ENCODE peak calls at places on chromosomes 16 and 17, in ten cellular contexts. J, Z, O, S, N, E, R, V, C and F are unnamed samples.

GRCh38 chr17:19415806-19416775 is 5.1 kb downstream of the RNF112 start:
- DNase-seq in J (no peak), Z (no peak), O (no peak), S (no peak), N (no peak), E (no peak), R (no peak), V (no peak), C (no peak), F (no peak)

GRCh38 chr17:5592382-5592781 is 8.1 kb upstream of the NLRP1 start:
- DNase-seq in J (peak; percentile 61), Z (no peak), O (no peak), S (peak; percentile 52), N (no peak), E (peak; percentile 84), R (peak; percentile 56), V (no peak), C (no peak), F (peak; percentile 53)

GRCh38 chr17:40551091-40551873 is 14.0 kb downstream of the CCR7 start:
- DNase-seq in J (peak; percentile 78), Z (peak; percentile 62), O (peak; percentile 43), S (peak; percentile 39), N (peak; percentile 69), E (no peak), R (peak; percentile 100), V (peak; percentile 67), C (peak; percentile 45), F (no peak)

GRCh38 chr17:61442878-61443474 is 9.2 kb upstream of the TBX4 start:
- DNase-seq in J (no peak), Z (no peak), O (no peak), S (no peak), N (no peak), E (no peak), R (no peak), V (no peak), C (no peak), F (no peak)

GRCh38 chr16:88915639-88916327 is 49.3 kb upstream of the PABPN1L start:
- DNase-seq in J (no peak), Z (no peak), O (no peak), S (no peak), N (no peak), E (no peak), R (no peak), V (no peak), C (no peak), F (no peak)

GRCh38 chr17:77834170-77835115 is 124.1 kb upstream of the TNRC6C start:
- DNase-seq in J (peak; percentile 18), Z (peak; percentile 67), O (peak; percentile 66), S (peak; percentile 91), N (peak; percentile 82), E (no peak), R (peak; percentile 86), V (peak; percentile 55), C (no peak), F (peak; percentile 59)

GRCh38 chr16:78735337-78735736 is 635.9 kb downstream of the WWOX start:
- DNase-seq in J (peak; percentile 59), Z (no peak), O (no peak), S (no peak), N (no peak), E (no peak), R (no peak), V (no peak), C (no peak), F (no peak)

GRCh38 chr16:10405386-10405939 is 19.6 kb downstream of the ATF7IP2 start:
- DNase-seq in J (no peak), Z (peak; percentile 60), O (no peak), S (no peak), N (no peak), E (no peak), R (no peak), V (no peak), C (no peak), F (no peak)

GRCh38 chr16:35692824-35693223 is 2233.4 kb downstream of the TP53TG3F start:
- DNase-seq in J (no peak), Z (no peak), O (no peak), S (no peak), N (no peak), E (no peak), R (no peak), V (no peak), C (no peak), F (no peak)

GRCh38 chr17:16129441-16129840 is 85.9 kb downstream of the NCOR1 start:
- DNase-seq in J (no peak), Z (no peak), O (no peak), S (no peak), N (no peak), E (no peak), R (no peak), V (no peak), C (no peak), F (no peak)

GRCh38 chr16:60491258-60491657 is 1545.0 kb downstream of the CDH8 start:
- DNase-seq in J (no peak), Z (no peak), O (no peak), S (no peak), N (no peak), E (no peak), R (no peak), V (no peak), C (no peak), F (no peak)

GRCh38 chr16:2845116-2845515 is 12.9 kb downstream of the PRSS22 start:
- DNase-seq in J (no peak), Z (no peak), O (no peak), S (no peak), N (no peak), E (no peak), R (no peak), V (no peak), C (no peak), F (no peak)

GRCh38 chr16:86519649-86520316 is 9.5 kb downstream of the FOXF1 start:
- DNase-seq in J (peak; percentile 59), Z (peak; percentile 40), O (peak; percentile 54), S (peak; percentile 72), N (peak; percentile 85), E (peak; percentile 87), R (peak; percentile 57), V (peak; percentile 51), C (peak; percentile 67), F (peak; percentile 62)

GRCh38 chr17:44968225-44969143 is at the start of gene C1QL1:
- DNase-seq in J (peak; percentile 92), Z (peak; percentile 91), O (peak; percentile 88), S (peak; percentile 91), N (peak; percentile 94), E (peak; percentile 96), R (peak; percentile 74), V (peak; percentile 94), C (peak; percentile 95), F (peak; percentile 93)
- H3K4me3 ChIP-seq in J (peak within 1 kb of the TSS; percentile 45), Z (peak within 1 kb of the TSS; percentile 48), O (peak within 1 kb of the TSS; percentile 55), S (no peak within 1 kb of the TSS), N (peak within 1 kb of the TSS; percentile 39), E (peak within 1 kb of the TSS; percentile 88), R (peak within 1 kb of the TSS; percentile 47), V (peak within 1 kb of the TSS; percentile 67), C (no peak within 1 kb of the TSS), F (peak within 1 kb of the TSS; percentile 26)

GRCh38 chr16:9124908-9125584 is 33.6 kb downstream of the HAPSTR1 start:
- DNase-seq in J (no peak), Z (no peak), O (no peak), S (no peak), N (no peak), E (peak; percentile 66), R (no peak), V (no peak), C (no peak), F (no peak)
- TF ChIP-seq CTCF in J (no peak), Z (no peak), O (no peak), S (no peak), N (no peak), E (peak; percentile 50), R (no peak), V (no peak), C (no peak), F (no peak)

DNA sequence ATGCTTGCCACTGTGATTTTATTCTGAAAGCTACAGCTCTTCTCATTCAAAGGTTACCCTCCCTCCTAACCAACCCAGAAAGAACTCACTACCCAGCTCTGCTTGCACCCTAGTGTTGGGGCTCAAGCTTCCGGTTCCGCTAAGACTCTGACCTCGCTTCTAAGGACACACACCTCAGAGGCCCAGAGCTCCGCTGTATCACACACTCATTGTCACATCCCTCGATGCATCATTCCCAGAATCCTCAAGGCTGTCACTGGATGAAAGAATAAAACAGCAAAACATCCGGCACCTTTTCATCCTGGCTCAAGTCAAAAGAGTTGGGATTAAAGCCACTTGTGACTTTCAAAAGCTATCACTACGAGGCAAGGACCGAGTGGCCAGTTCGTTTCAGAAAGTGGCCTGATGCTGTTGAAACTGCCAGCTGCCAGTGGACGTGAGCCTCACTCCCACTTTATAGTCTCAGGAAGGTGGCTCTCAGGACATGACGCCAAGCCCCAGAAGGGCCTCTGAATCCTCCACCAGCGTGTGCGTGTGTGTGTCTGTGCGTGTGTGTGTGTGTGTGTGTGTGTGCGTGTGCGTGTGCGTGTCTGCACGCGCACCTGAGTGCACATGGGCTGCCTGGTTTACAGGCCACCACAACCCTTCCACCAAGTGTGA is 29.0 kb downstream of the ZFHX3 start:
- DNase-seq in J (no peak), Z (no peak), O (no peak), S (no peak), N (no peak), E (no peak), R (no peak), V (no peak), C (no peak), F (no peak)
- H3K4me3 ChIP-seq in J (no peak overlapping the region), Z (no peak overlapping the region), O (no peak overlapping the region), S (no peak overlapping the region), N (no peak overlapping the region), E (no peak overlapping the region), R (no peak overlapping the region), V (no peak overlapping the region), C (no peak overlapping the region), F (no peak overlapping the region)

GRCh38 chr17:49439673-49440571 is 25.2 kb upstream of the PHB1 start:
- DNase-seq in J (no peak), Z (no peak), O (no peak), S (no peak), N (no peak), E (no peak), R (peak; percentile 17), V (no peak), C (no peak), F (no peak)

GRCh38 chr17:49437696-49438438 is 23.2 kb upstream of the PHB1 start:
- DNase-seq in J (no peak), Z (no peak), O (no peak), S (no peak), N (no peak), E (no peak), R (no peak), V (no peak), C (no peak), F (no peak)

GRCh38 chr17:49438439-49438861 is 23.8 kb upstream of the PHB1 start:
- DNase-seq in J (no peak), Z (no peak), O (no peak), S (no peak), N (no peak), E (peak; percentile 32), R (no peak), V (no peak), C (no peak), F (no peak)

GRCh38 chr17:49439305-49439672 is 24.6 kb upstream of the PHB1 start:
- DNase-seq in J (no peak), Z (no peak), O (no peak), S (no peak), N (no peak), E (no peak), R (no peak), V (no peak), C (no peak), F (no peak)

DNA sequence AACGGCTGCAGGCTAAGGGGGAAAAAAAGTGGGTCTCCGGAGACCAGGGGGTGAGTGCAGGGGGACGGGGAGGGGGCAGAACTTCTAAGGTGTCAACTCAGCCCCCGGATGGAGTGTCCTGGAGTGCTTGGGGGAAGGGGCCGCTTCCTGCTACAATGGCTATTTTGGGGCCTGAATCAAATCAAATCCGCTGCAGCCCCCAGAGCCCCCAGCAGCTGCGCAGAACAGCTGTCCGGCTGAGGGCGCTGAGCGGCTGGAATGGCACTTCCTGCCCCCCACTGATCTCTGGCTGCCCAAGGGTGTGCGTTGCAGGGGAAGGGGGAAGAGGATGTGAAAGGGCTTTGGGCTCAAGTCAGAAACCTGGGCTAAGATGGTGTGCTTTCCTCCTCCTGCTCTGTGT is 24.2 kb upstream of the PHB1 start:
- DNase-seq in J (no peak), Z (no peak), O (no peak), S (peak; percentile 48), N (no peak), E (peak; percentile 41), R (no peak), V (no peak), C (no peak), F (peak; percentile 51)
- TF ChIP-seq CTCF in J (no peak), Z (no peak), O (no peak), S (peak; percentile 7), N (no peak), E (peak; percentile 8), R (no peak), V (peak; percentile 15), C (no peak), F (peak; percentile 4)